ENCODE peak calls at places on chromosomes 7 and 10, in six cellular contexts. K is SK-N-SH, G is GM12878, B is H1, A is HepG2, H is HCT116. R is an unnamed sample.

GRCh38 chr10:110462308-110463095 is 35.2 kb upstream of the DUSP5 start:
- DNase-seq in A (no peak), B (no peak), H (no peak), K (no peak), G (no peak), R (no peak)

GRCh38 chr10:34334908-34335307 is 480.2 kb downstream of the PARD3 start:
- DNase-seq in H (no peak), K (no peak), B (no peak), A (no peak), G (no peak), R (no peak)

GRCh38 chr7:100486111-100486636 is 2.4 kb downstream of the NYAP1 start:
- DNase-seq in B (no peak), H (no peak), A (no peak), G (no peak), K (no peak), R (no peak)

GRCh38 chr10:78502208-78502943 is 468.7 kb downstream of the RPS24 start:
- DNase-seq in K (no peak), H (no peak), A (peak), G (no peak), B (no peak), R (no peak)

GRCh38 chr7:1024876-1025746 is 19.2 kb upstream of the GPR146 start:
- DNase-seq in K (no peak), A (no peak), G (no peak), H (no peak), B (no peak), R (no peak)

GRCh38 chr7:17556247-17556646 is 257.8 kb downstream of the AHR start:
- DNase-seq in A (no peak), G (no peak), H (no peak), B (no peak), K (no peak), R (no peak)

GRCh38 chr7:7157177-7157886 is 25.0 kb upstream of the C1GALT1 start:
- DNase-seq in B (no peak), G (peak), K (no peak), A (no peak), H (no peak), R (no peak)

GRCh38 chr7:149638566-149639320 is 134.6 kb downstream of the ZNF467 start:
- DNase-seq in K (no peak), H (no peak), B (no peak), A (no peak), G (no peak), R (no peak)

GRCh38 chr10:28984431-28984830 is 304.4 kb upstream of the LYZL1 start:
- DNase-seq in A (peak), K (no peak), H (no peak), B (no peak), G (no peak), R (no peak)

GRCh38 chr10:93541402-93542357 is 24.8 kb upstream of the FFAR4 start:
- DNase-seq in K (peak), H (peak), A (peak), B (peak), G (no peak), R (no peak)

GRCh38 chr7:27187702-27188665 is 3.0 kb upstream of the HOXA11 start:
- DNase-seq in G (no peak), A (no peak), H (no peak), B (peak), K (no peak), R (no peak)

GRCh38 chr7:45626441-45627430 is 52.6 kb downstream of the ADCY1 start:
- DNase-seq in A (no peak), B (no peak), G (no peak), K (no peak), H (no peak), R (no peak)

GRCh38 chr7:157806711-157807110 is 469.9 kb downstream of the DNAJB6 start:
- DNase-seq in K (no peak), A (no peak), G (no peak), H (no peak), B (no peak), R (no peak)

GRCh38 chr10:96708456-96708855 is 11.9 kb downstream of the PIK3AP1 start:
- DNase-seq in G (no peak), K (no peak), A (no peak), B (no peak), H (no peak), R (no peak)

GRCh38 chr7:35555934-35556333 is 139.0 kb downstream of the HERPUD2 start:
- DNase-seq in K (no peak), H (no peak), G (no peak), B (no peak), A (peak), R (peak)

GRCh38 chr7:122884186-122884585 is 2.1 kb downstream of the CADPS2 start:
- DNase-seq in K (no peak), B (no peak), H (no peak), G (no peak), A (no peak), R (no peak)

GRCh38 chr7:122887848-122888247 is 1.6 kb upstream of the CADPS2 start:
- DNase-seq in H (no peak), B (no peak), K (no peak), A (no peak), G (no peak), R (no peak)

GRCh38 chr7:122887198-122887597 is 938 bp upstream of the CADPS2 start:
- DNase-seq in G (no peak), H (peak), B (no peak), K (peak), A (peak), R (peak)

GRCh38 chr7:122886357-122887081 is at the start of gene CADPS2:
- DNase-seq in B (peak), A (peak), K (peak), H (peak), G (no peak), R (no peak)

GRCh38 chr7:122885583-122886356 is 490 bp downstream of the CADPS2 start:
- DNase-seq in A (peak), B (peak), K (peak), G (no peak), H (no peak), R (no peak)
- TF ChIP-seq SIN3A in A (no peak), B (peak), K (no peak), G (no peak), H (peak), R (no peak)

GRCh38 chr7:155534691-155535090 is 11.7 kb downstream of the CNPY1 start:
- DNase-seq in A (no peak), H (no peak), K (no peak), G (no peak), B (no peak), R (no peak)

GRCh38 chr7:155532792-155533119 is 13.6 kb downstream of the CNPY1 start:
- DNase-seq in A (no peak), G (no peak), B (no peak), H (no peak), K (no peak), R (no peak)

GRCh38 chr7:155533120-155533826 is 13.1 kb downstream of the CNPY1 start:
- DNase-seq in G (no peak), K (peak), A (no peak), H (no peak), B (peak), R (no peak)

GRCh38 chr7:155531686-155532085 is 14.7 kb downstream of the CNPY1 start:
- DNase-seq in G (no peak), H (no peak), B (no peak), A (peak), K (no peak), R (no peak)

GRCh38 chr7:155533827-155534690 is 12.3 kb downstream of the CNPY1 start:
- DNase-seq in A (peak), G (no peak), B (peak), K (peak), H (no peak), R (no peak)
- H3K4me3 ChIP-seq in A (peak), G (no peak), B (peak), K (peak), H (no peak), R (peak)

DNA sequence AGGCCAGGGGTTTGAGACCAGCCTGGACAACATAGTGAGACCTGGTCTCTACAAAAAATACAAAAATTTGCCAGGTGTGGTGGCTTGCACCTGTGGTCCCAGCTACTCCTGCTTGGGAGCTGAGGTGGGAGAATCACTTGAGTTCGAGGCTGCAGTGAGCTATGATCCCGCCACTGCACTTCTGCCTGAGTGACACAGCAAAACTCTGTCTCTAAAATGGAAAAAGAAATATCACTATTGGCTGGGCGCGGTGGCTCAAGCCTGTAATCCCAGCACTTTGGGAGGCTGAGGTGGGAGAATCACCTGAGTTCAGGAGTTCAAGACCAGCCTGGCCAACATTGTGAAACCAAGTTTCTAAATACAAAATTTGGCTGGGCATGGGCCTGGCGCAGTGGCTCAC is 44.9 kb upstream of the RASGEF1A start:
- DNase-seq in B (no peak), K (no peak), A (no peak), G (no peak), H (no peak), R (no peak)
- TF ChIP-seq POLR2AphosphoS5 in B (no peak), K (no peak), A (no peak), G (no peak), H (no peak), R (no peak)

DNA sequence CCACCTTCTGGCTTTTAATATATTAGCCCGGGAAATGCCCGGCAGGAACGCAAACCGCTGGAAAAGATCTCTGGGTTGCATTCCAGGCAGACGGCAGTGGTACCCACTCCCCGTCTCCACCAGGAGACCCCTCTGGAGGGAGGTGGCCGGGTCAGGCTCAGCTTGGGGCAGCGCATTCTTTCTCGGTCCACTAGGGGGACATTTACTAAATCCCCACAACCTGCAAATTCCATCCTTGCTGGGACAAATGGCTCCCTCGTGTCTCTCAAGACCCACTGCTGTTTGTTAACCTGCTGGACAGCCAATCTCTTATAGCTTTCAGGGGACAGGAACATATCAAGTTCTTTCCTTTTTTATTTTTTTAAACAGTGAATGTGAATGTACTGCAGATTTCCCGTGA is 45.8 kb upstream of the CARD11 start:
- DNase-seq in B (peak), K (peak), G (no peak), H (no peak), A (peak), R (no peak)
- TF ChIP-seq SIN3A in B (no peak), K (no peak), G (no peak), H (no peak), A (no peak), R (no peak)

GRCh38 chr10:70479161-70479531 is 579 bp downstream of the PALD1 start:
- DNase-seq in B (peak), H (no peak), G (no peak), A (no peak), K (no peak), R (no peak)
- H3K4me3 ChIP-seq in B (peak), H (peak), G (peak), A (no peak), K (peak), R (peak)

GRCh38 chr7:129210989-129211312 is 13.9 kb upstream of the AHCYL2 start:
- DNase-seq in B (no peak), A (no peak), K (no peak), H (no peak), G (no peak), R (no peak)

GRCh38 chr7:129208667-129209066 is 16.2 kb upstream of the AHCYL2 start:
- DNase-seq in A (no peak), K (no peak), H (no peak), G (no peak), B (no peak), R (no peak)

GRCh38 chr7:129212126-129212525 is 12.7 kb upstream of the AHCYL2 start:
- DNase-seq in H (no peak), G (no peak), A (no peak), K (no peak), B (no peak), R (no peak)

GRCh38 chr7:129209067-129209926 is 15.5 kb upstream of the AHCYL2 start:
- DNase-seq in H (no peak), K (no peak), B (no peak), A (no peak), G (no peak), R (no peak)

GRCh38 chr7:129210256-129210988 is 14.4 kb upstream of the AHCYL2 start:
- DNase-seq in A (peak), B (peak), H (no peak), G (no peak), K (peak), R (no peak)
- TF ChIP-seq POLR2AphosphoS5 in A (no peak), B (no peak), H (no peak), G (no peak), K (no peak), R (no peak)

GRCh38 chr10:118621304-118621942 is 26.0 kb upstream of the PRLHR start:
- DNase-seq in G (no peak), H (no peak), K (peak), B (no peak), A (no peak), R (no peak)

GRCh38 chr10:118610577-118610976 is 15.1 kb upstream of the PRLHR start:
- DNase-seq in H (no peak), K (peak), A (no peak), B (no peak), G (no peak), R (no peak)

DNA sequence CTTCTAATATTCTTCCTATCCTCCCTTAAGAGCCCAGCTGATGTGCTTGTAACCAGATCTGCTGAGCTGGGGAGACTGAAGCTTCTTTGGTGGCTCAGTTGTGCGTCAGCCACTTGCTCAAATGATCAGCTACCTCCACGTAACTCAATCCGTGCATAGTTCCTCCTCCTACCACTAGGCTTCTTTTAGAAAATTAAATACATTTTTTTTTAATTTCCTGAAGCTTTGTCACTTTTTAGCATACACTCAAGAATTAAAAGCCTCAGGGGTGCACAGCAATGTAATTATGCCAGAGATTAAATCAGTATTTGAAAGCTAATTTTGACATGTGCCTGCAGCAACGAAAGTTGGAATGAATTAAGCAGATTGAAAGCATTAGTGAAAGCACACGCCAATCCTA is 20.4 kb upstream of the PRLHR start:
- DNase-seq in K (peak), G (no peak), H (peak), A (no peak), B (no peak), R (no peak)
- TF ChIP-seq SIN3A in K (no peak), G (no peak), H (no peak), A (no peak), B (no peak), R (no peak)

GRCh38 chr7:83427929-83428328 is 221.0 kb downstream of the SEMA3E start:
- DNase-seq in B (no peak), H (peak), K (no peak), G (no peak), A (no peak), R (peak)
- H3K4me3 ChIP-seq in B (no peak), H (no peak), K (no peak), G (no peak), A (no peak), R (no peak)